ENCODE peak calls at places on chromosomes 13 and 19, in five cellular contexts. I is activated T-helper 9 cell treated with anti-CD3 and anti-CD28 coated beads, Interleukin-2, amount 50 U/mL, for 16 hours; R is ovary; L is naive thymus-derived CD4-positive, alpha-beta T cell; O is posterior cingulate gyrus. J is an unnamed sample.

GRCh38 chr13:43751624-43752023 is 35.1 kb downstream of the ENOX1 start:
- DNase-seq in I (no peak), R (no peak), O (no peak), L (no peak), J (no peak)

GRCh38 chr13:98549006-98549727 is 27.7 kb downstream of the STK24 start:
- DNase-seq in O (no peak), I (no peak), R (no peak), L (no peak), J (no peak)

GRCh38 chr13:92158335-92158734 is 759.9 kb downstream of the GPC5 start:
- DNase-seq in L (no peak), O (no peak), R (no peak), I (no peak), J (no peak)

GRCh38 chr13:28340272-28340793 is 154.6 kb downstream of the FLT1 start:
- DNase-seq in O (no peak), I (no peak), L (no peak), R (no peak), J (no peak)

GRCh38 chr13:43816401-43816889 is 29.7 kb upstream of the ENOX1 start:
- DNase-seq in L (no peak), R (no peak), O (no peak), I (no peak), J (no peak)

GRCh38 chr19:35114656-35115537 is 726 bp upstream of the FXYD3 start:
- DNase-seq in I (peak), L (peak), O (peak), R (peak), J (no peak)

GRCh38 chr13:94966380-94966779 is 254.0 kb upstream of the SOX21 start:
- DNase-seq in L (no peak), R (no peak), O (no peak), I (no peak), J (no peak)

GRCh38 chr19:53908933-53909415 is at the start of gene CACNG7:
- DNase-seq in O (peak), R (no peak), L (no peak), I (no peak), J (no peak)

GRCh38 chr13:48749144-48749543 is 95.4 kb downstream of the CYSLTR2 start:
- DNase-seq in O (no peak), R (no peak), I (no peak), L (no peak), J (no peak)

GRCh38 chr19:47097396-47098217 is 16.0 kb downstream of the ZC3H4 start:
- DNase-seq in L (no peak), O (peak), R (no peak), I (no peak), J (no peak)

GRCh38 chr19:3033595-3034193 is 4.6 kb upstream of the TLE2 start:
- DNase-seq in I (no peak), R (no peak), O (no peak), L (no peak), J (no peak)

GRCh38 chr19:2912306-2912705 is 11.6 kb downstream of the ZNF57 start:
- DNase-seq in O (no peak), R (no peak), I (no peak), L (no peak), J (no peak)

GRCh38 chr13:36310417-36311108 is 12.9 kb upstream of the CCDC169 start:
- DNase-seq in R (no peak), O (no peak), I (no peak), L (no peak), J (no peak)

GRCh38 chr19:1470864-1471513 is 8.0 kb downstream of the C19orf25 start:
- DNase-seq in I (no peak), O (no peak), L (no peak), R (no peak), J (no peak)